ENCODE peak calls at places on chromosome 1, in six cellular contexts. C is SK-N-SH, U is K562, X is H9, P is mammary epithelial cell, S is colonic mucosa. D is an unnamed sample.

GRCh38 chr1:182357913-182358312 is 33.7 kb downstream of the GLUL start:
- DNase-seq in C (no peak), U (no peak), X (no peak), P (no peak), S (no peak), D (no peak)

GRCh38 chr1:76607712-76608111 is 259.6 kb upstream of the ST6GALNAC5 start:
- DNase-seq in C (no peak), U (peak), X (no peak), P (no peak), S (peak), D (no peak)

GRCh38 chr1:201686709-201687455 is 142.1 kb upstream of the IPO9 start:
- DNase-seq in C (no peak), U (no peak), X (peak), P (no peak), S (peak), D (peak)

GRCh38 chr1:41483960-41484844 is at the start of gene EDN2:
- DNase-seq in C (peak), U (no peak), X (peak), P (peak), S (peak), D (peak)

GRCh38 chr1:9612871-9613624 is 24.3 kb downstream of the TMEM201 start:
- DNase-seq in C (no peak), U (no peak), X (no peak), P (no peak), S (no peak), D (no peak)

GRCh38 chr1:193216920-193217319 is 30.5 kb upstream of the B3GALT2 start:
- DNase-seq in C (no peak), U (no peak), X (peak), P (no peak), S (no peak), D (peak)

GRCh38 chr1:168119750-168120149 is 17.0 kb downstream of the GPR161 start:
- DNase-seq in C (no peak), U (no peak), X (no peak), P (no peak), S (no peak), D (no peak)

GRCh38 chr1:62076286-62076685 is 118.4 kb upstream of the L1TD1 start:
- DNase-seq in C (no peak), U (peak), X (no peak), P (peak), S (no peak), D (no peak)

GRCh38 chr1:33123266-33123665 is 42.3 kb downstream of the AZIN2 start:
- DNase-seq in C (no peak), U (no peak), X (no peak), P (no peak), S (no peak), D (no peak)

GRCh38 chr1:161367684-161368398 is at the start of gene CFAP126:
- DNase-seq in C (peak), U (peak), X (peak), P (peak), S (peak), D (peak)

GRCh38 chr1:18948913-18949688 is 7.4 kb downstream of the IFFO2 start:
- DNase-seq in C (no peak), U (no peak), X (no peak), P (peak), S (peak), D (no peak)

GRCh38 chr1:6157528-6158174 is 22.5 kb downstream of the CHD5 start:
- DNase-seq in C (no peak), U (peak), X (no peak), P (peak), S (peak), D (peak)

GRCh38 chr1:153227810-153228209 is 10.4 kb downstream of the PRR9 start:
- DNase-seq in C (no peak), U (no peak), X (no peak), P (no peak), S (no peak), D (no peak)

GRCh38 chr1:15965228-15965767 is 10.6 kb downstream of the ZBTB17 start:
- DNase-seq in C (no peak), U (no peak), X (no peak), P (peak), S (no peak), D (no peak)
- H3K27ac ChIP-seq in C (peak), U (no peak), X (no peak), P (no peak), S (peak), D (no peak)

DNA sequence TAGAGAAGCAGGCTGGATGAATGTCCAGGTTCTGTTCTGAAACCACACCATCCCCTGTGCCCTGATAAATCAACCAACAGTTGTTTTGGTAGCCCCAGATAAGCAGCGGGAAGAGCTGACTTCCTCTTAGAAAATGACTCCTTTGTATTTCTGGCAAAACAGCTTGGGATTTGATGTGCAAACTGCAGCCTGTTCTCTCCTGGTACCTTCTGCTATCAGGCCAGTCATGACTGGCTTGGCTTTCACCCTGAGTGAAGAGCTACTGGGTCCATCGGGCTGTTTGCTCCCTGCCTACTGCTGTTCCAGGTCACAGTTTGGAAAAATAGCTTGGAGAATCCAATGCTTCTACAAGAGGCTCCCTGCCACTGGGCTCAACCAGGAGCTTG is 116.8 kb downstream of the DTL start:
- DNase-seq in C (no peak), U (peak), X (no peak), P (no peak), S (no peak), D (no peak)
- H3K9ac ChIP-seq in C (no peak), U (peak), X (no peak), P (no peak), S (no peak), D (no peak)

GRCh38 chr1:27109103-27109822 is 45.7 kb downstream of the SLC9A1 start:
- DNase-seq in C (no peak), U (peak), X (peak), P (no peak), S (peak), D (peak)
- TF ChIP-seq CTCF in C (peak), U (peak), X (peak), P (peak), S (no peak), D (peak)

DNA sequence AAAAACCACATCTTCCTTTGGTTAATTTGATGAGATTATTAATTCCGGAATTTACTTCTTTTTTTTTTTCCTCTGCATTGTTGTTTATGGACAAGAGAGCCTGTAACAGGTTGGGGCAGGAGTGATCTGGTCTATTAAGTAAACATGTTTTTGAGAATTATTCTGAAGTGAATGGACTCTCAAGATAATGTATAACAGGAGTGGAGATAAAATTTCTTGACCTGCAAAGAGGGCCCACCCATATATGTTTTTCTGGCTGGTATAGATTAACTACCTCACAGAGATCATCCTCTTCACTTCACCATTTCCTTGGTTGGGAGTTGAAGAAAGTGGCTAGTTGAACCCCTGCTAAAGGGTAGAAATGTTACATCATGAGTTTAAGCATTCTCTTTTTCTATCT is 10.7 kb downstream of the DDI2 start:
- DNase-seq in C (no peak), U (peak), X (no peak), P (no peak), S (no peak), D (no peak)
- H3K27ac ChIP-seq in C (no peak), U (peak), X (no peak), P (no peak), S (no peak), D (no peak)